ENCODE peak calls at places on chromosomes 3 and 15, in nine cellular contexts. S, A, P, G, Y, O, N, V and Q are unnamed samples.

GRCh38 chr3:142098974-142099373 is 50.4 kb downstream of the TFDP2 start:
- DNase-seq in S (no peak), A (no peak), P (no peak), G (peak; percentile 35), Y (no peak), O (peak; percentile 37), N (no peak), V (no peak), Q (no peak)

GRCh38 chr3:63832395-63832794 is 13.3 kb downstream of the C3orf49 start:
- DNase-seq in S (no peak), A (no peak), P (no peak), G (no peak), Y (no peak), O (no peak), N (no peak), V (no peak), Q (no peak)

GRCh38 chr3:60064210-60065178 is 1014.7 kb upstream of the CFAP20DC start:
- DNase-seq in S (no peak), A (no peak), P (no peak), G (no peak), Y (no peak), O (peak; percentile 65), N (no peak), V (peak; percentile 82), Q (no peak)

GRCh38 chr3:144287001-144287400 is 315.4 kb downstream of the DIPK2A start:
- DNase-seq in S (peak; percentile 2), A (no peak), P (no peak), G (no peak), Y (no peak), O (no peak), N (no peak), V (no peak), Q (peak; percentile 73)

GRCh38 chr3:33636125-33636855 is 81.8 kb downstream of the CLASP2 start:
- DNase-seq in S (peak; percentile 69), A (peak; percentile 44), P (no peak), G (peak; percentile 72), Y (no peak), O (peak; percentile 80), N (no peak), V (peak; percentile 89), Q (peak; percentile 78)

GRCh38 chr3:188153498-188153948 is 434 bp upstream of the LPP start:
- DNase-seq in S (peak; percentile 91), A (peak; percentile 75), P (no peak), G (peak; percentile 37), Y (peak; percentile 86), O (peak; percentile 97), N (peak; percentile 88), V (peak; percentile 95), Q (peak; percentile 91)

GRCh38 chr3:23276913-23277658 is 74.0 kb downstream of the UBE2E2 start:
- DNase-seq in S (no peak), A (no peak), P (no peak), G (no peak), Y (no peak), O (no peak), N (no peak), V (no peak), Q (no peak)

GRCh38 chr3:46923559-46924350 is 46.2 kb downstream of the PTH1R start:
- DNase-seq in S (peak; percentile 63), A (no peak), P (no peak), G (peak; percentile 79), Y (no peak), O (peak; percentile 69), N (no peak), V (peak; percentile 38), Q (peak; percentile 30)

GRCh38 chr3:144774897-144775296 is 803.3 kb downstream of the DIPK2A start:
- DNase-seq in S (no peak), A (no peak), P (no peak), G (no peak), Y (no peak), O (no peak), N (no peak), V (no peak), Q (peak; percentile 15)

GRCh38 chr3:184737641-184738518 is 26.0 kb upstream of the MAGEF1 start:
- DNase-seq in S (no peak), A (no peak), P (peak; percentile 4), G (no peak), Y (no peak), O (no peak), N (no peak), V (peak; percentile 45), Q (peak; percentile 44)

GRCh38 chr3:14141602-14142315 is 16.9 kb downstream of the TMEM43 start:
- DNase-seq in S (peak; percentile 21), A (no peak), P (no peak), G (no peak), Y (no peak), O (no peak), N (no peak), V (no peak), Q (no peak)

GRCh38 chr3:194251891-194252560 is 99.1 kb downstream of the CPN2 start:
- DNase-seq in S (no peak), A (no peak), P (peak; percentile 7), G (no peak), Y (no peak), O (no peak), N (no peak), V (no peak), Q (no peak)

GRCh38 chr15:90860450-90860849 is 7.9 kb upstream of the FURIN start:
- DNase-seq in S (no peak), A (peak; percentile 49), P (no peak), G (no peak), Y (no peak), O (no peak), N (no peak), V (no peak), Q (no peak)

GRCh38 chr15:88627463-88627862 is 6.3 kb downstream of the AEN start:
- DNase-seq in S (no peak), A (no peak), P (no peak), G (peak; percentile 85), Y (no peak), O (no peak), N (no peak), V (no peak), Q (no peak)

GRCh38 chr3:98343647-98344507 is 9.8 kb upstream of the OR5K4 start:
- DNase-seq in S (peak; percentile 69), A (peak; percentile 29), P (no peak), G (peak; percentile 60), Y (peak; percentile 23), O (peak; percentile 91), N (peak; percentile 83), V (peak; percentile 17), Q (peak; percentile 72)

GRCh38 chr15:63093486-63094205 is 28.0 kb upstream of the LACTB start:
- DNase-seq in S (peak; percentile 86), A (peak; percentile 65), P (peak; percentile 66), G (peak; percentile 74), Y (peak; percentile 77), O (peak; percentile 87), N (peak; percentile 91), V (peak; percentile 79), Q (peak; percentile 70)

GRCh38 chr3:153753035-153753434 is 368.2 kb upstream of the ARHGEF26 start:
- DNase-seq in S (no peak), A (no peak), P (no peak), G (no peak), Y (no peak), O (no peak), N (no peak), V (no peak), Q (no peak)
- H3K4me1 ChIP-seq in S (peaks cover 15% of the 10 kb centered on the region), A (no peaks in the 10 kb centered on the region), P (no peaks in the 10 kb centered on the region), G (peaks cover 75% of the 10 kb centered on the region), Y (no peaks in the 10 kb centered on the region), O (no peaks in the 10 kb centered on the region), N (peaks cover 11% of the 10 kb centered on the region), V (no peaks in the 10 kb centered on the region), Q (no peaks in the 10 kb centered on the region)

GRCh38 chr15:61155741-61156700 is 73.1 kb downstream of the RORA start:
- DNase-seq in S (no peak), A (no peak), P (no peak), G (no peak), Y (no peak), O (peak; percentile 85), N (peak; percentile 67), V (peak; percentile 6), Q (peak; percentile 92)
- H3K4me1 ChIP-seq in S (no peaks in the 10 kb centered on the region), A (no peaks in the 10 kb centered on the region), P (no peaks in the 10 kb centered on the region), G (no peaks in the 10 kb centered on the region), Y (no peaks in the 10 kb centered on the region), O (peaks cover 8% of the 10 kb centered on the region), N (peaks cover 4% of the 10 kb centered on the region), V (no peaks in the 10 kb centered on the region), Q (peaks cover 43% of the 10 kb centered on the region)

DNA sequence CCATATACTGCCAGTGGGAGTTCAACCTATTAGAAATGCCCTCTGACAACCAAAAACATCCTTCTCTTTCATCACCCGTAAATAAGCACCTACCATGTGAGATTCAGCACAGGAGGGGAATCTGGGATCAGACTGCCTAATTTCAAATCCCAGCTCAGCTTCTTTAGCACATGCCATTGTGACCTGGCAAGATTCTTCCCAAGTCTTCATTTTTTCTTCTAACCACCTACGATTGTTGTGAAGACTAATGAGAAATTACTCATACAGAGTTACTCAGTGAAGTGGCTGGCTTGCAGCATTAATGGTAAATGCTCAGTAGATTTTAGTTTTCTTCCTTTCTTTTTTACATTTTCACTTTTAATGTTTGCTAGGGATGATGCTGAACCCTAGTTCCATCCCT is 176.7 kb downstream of the PDZRN3 start:
- DNase-seq in S (no peak), A (no peak), P (no peak), G (no peak), Y (no peak), O (no peak), N (no peak), V (no peak), Q (no peak)
- H3K4me1 ChIP-seq in S (peaks cover 29% of the 10 kb centered on the region), A (no peaks in the 10 kb centered on the region), P (no peaks in the 10 kb centered on the region), G (peaks cover 46% of the 10 kb centered on the region), Y (no peaks in the 10 kb centered on the region), O (peaks cover 3% of the 10 kb centered on the region), N (no peaks in the 10 kb centered on the region), V (no peaks in the 10 kb centered on the region), Q (no peaks in the 10 kb centered on the region)

GRCh38 chr15:100464895-100465294 is 63.9 kb downstream of the CERS3 start:
- DNase-seq in S (no peak), A (no peak), P (no peak), G (peak; percentile 50), Y (no peak), O (no peak), N (no peak), V (no peak), Q (no peak)

GRCh38 chr15:100457201-100457600 is 71.5 kb downstream of the CERS3 start:
- DNase-seq in S (peak; percentile 11), A (no peak), P (no peak), G (no peak), Y (no peak), O (peak; percentile 60), N (no peak), V (peak; percentile 47), Q (no peak)

GRCh38 chr15:100464256-100464655 is 64.5 kb downstream of the CERS3 start:
- DNase-seq in S (no peak), A (no peak), P (no peak), G (peak; percentile 68), Y (no peak), O (no peak), N (no peak), V (no peak), Q (no peak)

GRCh38 chr15:100463515-100463914 is 65.2 kb downstream of the CERS3 start:
- DNase-seq in S (no peak), A (no peak), P (no peak), G (no peak), Y (no peak), O (no peak), N (no peak), V (no peak), Q (no peak)

DNA sequence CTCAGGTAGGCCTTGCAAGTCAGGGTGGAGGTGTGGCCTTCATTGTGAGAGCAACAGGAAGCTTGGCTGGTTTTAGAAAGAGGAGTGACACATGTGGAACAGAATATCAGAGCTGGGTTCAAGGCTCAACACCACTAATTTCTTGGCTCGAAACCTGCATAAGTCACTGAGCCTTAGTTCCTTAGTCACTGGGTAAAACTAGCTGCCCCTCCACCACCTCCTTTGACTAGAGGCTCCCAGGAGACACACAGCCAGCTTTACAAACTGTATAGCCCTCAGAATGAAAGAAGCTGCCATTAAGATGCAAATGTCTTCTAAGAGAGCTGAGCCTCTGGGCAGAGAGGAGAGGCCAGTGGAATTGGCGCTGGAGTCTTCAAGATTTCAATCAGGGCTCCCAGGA is 67.7 kb downstream of the CERS3 start:
- DNase-seq in S (no peak), A (no peak), P (no peak), G (peak; percentile 79), Y (no peak), O (no peak), N (no peak), V (no peak), Q (no peak)
- H3K4me1 ChIP-seq in S (no peaks in the 10 kb centered on the region), A (no peaks in the 10 kb centered on the region), P (peaks cover 6% of the 10 kb centered on the region), G (peaks cover 43% of the 10 kb centered on the region), Y (no peaks in the 10 kb centered on the region), O (no peaks in the 10 kb centered on the region), N (no peaks in the 10 kb centered on the region), V (no peaks in the 10 kb centered on the region), Q (no peaks in the 10 kb centered on the region)